ENCODE peak calls at places on chromosomes 3 and 15, in ten cellular contexts. D, W, F, O, T, I, E, L, C and X are unnamed samples.

GRCh38 chr3:135513106-135514063 is 452.1 kb upstream of the PPP2R3A start:
- DNase-seq in D (no peak), W (peak; percentile 29), F (peak; percentile 1), O (no peak), T (peak; percentile 52), I (peak; percentile 86), E (no peak), L (no peak), C (peak; percentile 15), X (peak; percentile 38)

GRCh38 chr3:81554348-81554747 is 207.1 kb downstream of the GBE1 start:
- DNase-seq in D (no peak), W (peak; percentile 68), F (peak; percentile 55), O (peak; percentile 79), T (peak; percentile 83), I (peak; percentile 61), E (no peak), L (no peak), C (peak; percentile 20), X (no peak)

GRCh38 chr3:171901615-171902312 is 58.6 kb downstream of the TMEM212 start:
- DNase-seq in D (no peak), W (no peak), F (no peak), O (peak; percentile 14), T (no peak), I (peak; percentile 77), E (no peak), L (no peak), C (peak; percentile 47), X (no peak)

GRCh38 chr15:93762051-93762450 is 469.3 kb upstream of the MCTP2 start:
- DNase-seq in D (no peak), W (no peak), F (no peak), O (no peak), T (no peak), I (no peak), E (no peak), L (no peak), C (no peak), X (no peak)

GRCh38 chr3:192367616-192368015 is 359.7 kb downstream of the FGF12 start:
- DNase-seq in D (no peak), W (no peak), F (no peak), O (no peak), T (no peak), I (no peak), E (no peak), L (no peak), C (no peak), X (no peak)

GRCh38 chr3:172224560-172225214 is 185.3 kb downstream of the FNDC3B start:
- DNase-seq in D (no peak), W (no peak), F (no peak), O (no peak), T (no peak), I (no peak), E (no peak), L (no peak), C (no peak), X (no peak)

GRCh38 chr3:30401971-30402370 is 204.4 kb upstream of the TGFBR2 start:
- DNase-seq in D (no peak), W (peak; percentile 20), F (peak; percentile 24), O (peak; percentile 16), T (no peak), I (peak; percentile 92), E (no peak), L (no peak), C (no peak), X (no peak)

GRCh38 chr3:88142094-88142624 is 7.6 kb upstream of the C3orf38 start:
- DNase-seq in D (no peak), W (peak; percentile 19), F (peak; percentile 8), O (peak; percentile 45), T (peak; percentile 39), I (peak; percentile 52), E (no peak), L (no peak), C (no peak), X (no peak)

GRCh38 chr15:57064033-57064432 is 145.6 kb downstream of the TCF12 start:
- DNase-seq in D (no peak), W (no peak), F (no peak), O (no peak), T (no peak), I (peak; percentile 82), E (no peak), L (no peak), C (no peak), X (no peak)

DNA sequence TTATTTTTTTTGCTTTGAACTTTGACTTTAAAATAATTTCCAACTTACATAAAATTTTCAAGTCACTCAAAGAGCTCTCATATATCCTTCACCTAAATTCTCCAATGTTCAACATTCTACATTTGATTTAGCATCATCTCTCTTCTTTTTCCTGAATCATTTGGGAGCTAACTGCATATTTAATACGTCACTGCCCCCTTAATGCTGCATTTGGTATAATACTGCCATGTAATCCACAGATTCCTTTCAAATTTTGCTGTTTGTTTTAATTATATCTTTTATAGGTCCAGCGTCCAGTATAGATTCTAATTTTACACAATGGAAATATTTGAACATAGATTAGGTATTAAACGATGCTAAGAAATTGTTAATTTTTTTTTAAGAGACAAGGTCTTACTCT is 2.3 kb upstream of the EIF2AK4 start:
- DNase-seq in D (no peak), W (no peak), F (no peak), O (no peak), T (no peak), I (peak; percentile 37), E (no peak), L (no peak), C (no peak), X (no peak)
- TF ChIP-seq CTCF in D (no peak), W (no peak), F (no peak), O (no peak), T (peak; percentile 36), I (no peak), E (no peak), L (no peak), C (no peak), X (no peak)

GRCh38 chr15:90751300-90751825 is 34.2 kb downstream of the BLM start:
- DNase-seq in D (no peak), W (no peak), F (no peak), O (no peak), T (no peak), I (no peak), E (no peak), L (no peak), C (no peak), X (no peak)
- H3K4me3 ChIP-seq in D (no peak overlapping the region), W (no peak overlapping the region), F (no peak overlapping the region), O (no peak overlapping the region), T (no peak overlapping the region), I (no peak overlapping the region), E (no peak overlapping the region), L (no peak overlapping the region), C (no peak overlapping the region), X (no peak overlapping the region)

GRCh38 chr3:126490619-126491018 is 14.9 kb upstream of the ZXDC start:
- DNase-seq in D (no peak), W (no peak), F (no peak), O (no peak), T (no peak), I (no peak), E (no peak), L (no peak), C (no peak), X (no peak)
- TF ChIP-seq CTCF in D (no peak), W (no peak), F (no peak), O (no peak), T (no peak), I (no peak), E (no peak), L (no peak), C (no peak), X (no peak)

GRCh38 chr15:101124731-101125558 is 126.9 kb downstream of the CHSY1 start:
- DNase-seq in D (no peak), W (peak; percentile 97), F (peak; percentile 96), O (peak; percentile 94), T (peak; percentile 99), I (peak; percentile 54), E (no peak), L (no peak), C (peak; percentile 82), X (no peak)

GRCh38 chr15:101128191-101128590 is 123.7 kb downstream of the CHSY1 start:
- DNase-seq in D (peak; percentile 35), W (peak; percentile 93), F (peak; percentile 95), O (peak; percentile 96), T (peak; percentile 98), I (peak; percentile 95), E (no peak), L (no peak), C (peak; percentile 94), X (peak; percentile 89)

GRCh38 chr15:101127503-101128076 is 124.3 kb downstream of the CHSY1 start:
- DNase-seq in D (peak; percentile 89), W (peak; percentile 99), F (peak; percentile 96), O (peak; percentile 88), T (peak; percentile 98), I (peak; percentile 86), E (peak; percentile 85), L (peak; percentile 93), C (peak; percentile 85), X (peak; percentile 62)

GRCh38 chr15:101128696-101129095 is 123.2 kb downstream of the CHSY1 start:
- DNase-seq in D (no peak), W (no peak), F (no peak), O (no peak), T (no peak), I (no peak), E (no peak), L (no peak), C (no peak), X (no peak)

DNA sequence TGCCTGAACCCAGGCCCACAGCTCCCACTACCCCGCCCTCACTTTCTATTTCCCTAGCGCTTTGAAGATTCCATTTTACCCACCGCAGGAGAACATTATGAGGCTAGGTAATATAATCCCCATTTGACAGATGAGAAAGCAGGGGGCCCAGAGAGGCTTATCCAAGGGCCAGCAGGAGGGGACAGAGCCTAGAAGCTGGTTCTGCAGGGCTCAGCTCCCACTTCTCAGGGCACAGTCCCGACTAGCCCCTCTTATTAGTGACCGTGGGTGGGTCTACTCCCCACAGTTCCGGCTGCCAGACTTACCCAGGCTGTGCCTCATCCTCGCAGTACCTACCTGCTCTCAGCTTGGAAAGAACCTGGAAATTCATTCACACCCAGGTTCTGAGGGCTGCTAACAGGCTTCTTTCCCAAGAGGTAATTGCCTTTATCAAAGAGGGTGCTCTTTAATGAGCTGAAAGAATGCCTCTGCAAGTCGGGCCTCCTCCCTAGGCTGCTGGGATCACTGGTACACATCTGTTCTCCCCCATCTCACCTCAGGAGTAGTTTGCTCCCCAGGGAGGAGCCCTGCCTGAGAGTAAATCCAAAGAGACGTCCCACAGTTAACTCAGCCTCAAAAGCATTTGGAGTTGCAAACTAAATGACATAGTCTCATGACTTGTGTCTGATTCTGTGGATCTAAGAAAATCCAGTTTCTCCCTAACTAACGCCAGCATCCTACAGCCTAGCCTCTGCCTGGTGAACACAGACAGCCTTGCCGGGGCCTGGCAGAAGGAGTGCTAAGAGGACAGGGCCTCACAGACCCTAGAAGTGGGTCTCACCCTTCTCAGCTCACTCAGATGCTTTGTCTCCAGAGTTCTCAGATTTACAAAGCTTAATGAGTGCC is 125.0 kb downstream of the CHSY1 start:
- DNase-seq in D (no peak), W (peak; percentile 80), F (peak; percentile 62), O (no peak), T (peak; percentile 64), I (peak; percentile 42), E (peak; percentile 46), L (no peak), C (no peak), X (no peak)
- H3K4me3 ChIP-seq in D (no peak overlapping the region), W (no peak overlapping the region), F (no peak overlapping the region), O (no peak overlapping the region), T (peak overlapping the region; percentile 6), I (no peak overlapping the region), E (peak overlapping the region; percentile 0), L (no peak overlapping the region), C (no peak overlapping the region), X (no peak overlapping the region)